ENCODE peak calls at places on chromosomes 13 and 19, in five cellular contexts. S, Y, X, K and J are unnamed samples.
A peak's percentile ranks its signal among the peaks of the same experiment; 100 is the strongest.

GRCh38 chr13:49443327-49443688 is 556 bp downstream of the CAB39L start:
- DNase-seq in S (no peak), Y (no peak), X (no peak), K (peak; percentile 40), J (no peak)

GRCh38 chr19:18421371-18421959 is 2.3 kb downstream of the SSBP4 start:
- DNase-seq in S (no peak), Y (no peak), X (no peak), K (no peak), J (no peak)

GRCh38 chr19:38736413-38737280 is 7.6 kb downstream of the CAPN12 start:
- DNase-seq in S (peak; percentile 72), Y (peak; percentile 36), X (peak; percentile 99), K (no peak), J (peak; percentile 73)

GRCh38 chr13:95033890-95034289 is 267.4 kb downstream of the ABCC4 start:
- DNase-seq in S (no peak), Y (no peak), X (no peak), K (no peak), J (no peak)

GRCh38 chr13:59963827-59964226 is 199.9 kb downstream of the DIAPH3 start:
- DNase-seq in S (no peak), Y (no peak), X (no peak), K (no peak), J (no peak)

GRCh38 chr19:18357442-18358264 is 17.3 kb downstream of the PGPEP1 start:
- DNase-seq in S (no peak), Y (no peak), X (no peak), K (peak; percentile 65), J (no peak)

GRCh38 chr13:40502236-40502635 is 164.2 kb downstream of the FOXO1 start:
- DNase-seq in S (no peak), Y (no peak), X (no peak), K (no peak), J (no peak)

GRCh38 chr13:20825476-20825875 is 51.7 kb upstream of the EEF1AKMT1 start:
- DNase-seq in S (no peak), Y (no peak), X (no peak), K (no peak), J (no peak)

GRCh38 chr19:7442423-7442822 is 46.4 kb downstream of the PEX11G start:
- DNase-seq in S (no peak), Y (no peak), X (no peak), K (no peak), J (no peak)

GRCh38 chr13:91406619-91407018 is 8.2 kb downstream of the GPC5 start:
- DNase-seq in S (no peak), Y (peak; percentile 31), X (peak; percentile 86), K (peak; percentile 79), J (no peak)

GRCh38 chr13:72384879-72385278 is 342.6 kb downstream of the MZT1 start:
- DNase-seq in S (no peak), Y (no peak), X (no peak), K (peak; percentile 44), J (no peak)

GRCh38 chr19:17686027-17686511 is 2.1 kb downstream of the UNC13A start:
- DNase-seq in S (no peak), Y (no peak), X (peak; percentile 53), K (no peak), J (no peak)

DNA sequence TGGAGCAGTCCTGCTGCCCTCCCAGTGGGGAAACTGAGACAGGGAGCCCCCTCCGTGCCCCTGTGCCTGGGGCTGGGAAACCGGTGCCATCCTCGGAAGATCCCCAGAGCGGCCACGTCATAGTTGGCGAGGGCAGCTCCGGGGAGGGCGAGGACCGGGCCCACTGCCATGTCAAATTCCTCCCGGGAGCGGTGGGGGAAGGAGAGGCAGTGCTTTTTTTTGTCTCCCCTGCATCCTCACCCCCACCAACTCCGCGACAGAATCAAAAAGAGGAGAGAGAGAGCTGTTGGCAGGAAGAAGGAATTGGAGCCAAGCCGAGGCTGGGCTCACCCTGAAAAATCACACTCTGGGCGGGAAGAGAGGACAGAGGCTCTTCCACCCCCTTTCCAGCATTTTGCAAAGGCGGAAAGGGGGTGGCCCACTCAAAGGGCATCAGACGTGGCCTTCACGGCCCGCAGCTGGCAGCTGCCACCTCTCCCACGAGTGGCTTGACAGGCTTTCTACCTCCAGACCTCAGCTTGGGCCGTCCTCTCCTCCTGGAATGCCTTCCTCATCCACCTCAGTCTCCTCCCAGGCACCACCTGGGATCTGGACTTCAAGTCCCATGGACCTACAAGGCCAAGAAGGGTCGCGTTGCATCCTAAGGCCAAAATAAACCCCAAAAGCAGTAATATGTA is 19.6 kb upstream of the NFIC start:
- DNase-seq in S (no peak), Y (no peak), X (no peak), K (no peak), J (no peak)
- TF ChIP-seq POLR2A in S (no peak), Y (no peak), X (no peak), K (no peak), J (no peak)

GRCh38 chr13:112720814-112721197 is 31.0 kb downstream of the ATP11A start:
- DNase-seq in S (no peak), Y (no peak), X (no peak), K (no peak), J (no peak)
- TF ChIP-seq TAF1 in S (no peak), Y (no peak), X (no peak), K (no peak), J (no peak)

DNA sequence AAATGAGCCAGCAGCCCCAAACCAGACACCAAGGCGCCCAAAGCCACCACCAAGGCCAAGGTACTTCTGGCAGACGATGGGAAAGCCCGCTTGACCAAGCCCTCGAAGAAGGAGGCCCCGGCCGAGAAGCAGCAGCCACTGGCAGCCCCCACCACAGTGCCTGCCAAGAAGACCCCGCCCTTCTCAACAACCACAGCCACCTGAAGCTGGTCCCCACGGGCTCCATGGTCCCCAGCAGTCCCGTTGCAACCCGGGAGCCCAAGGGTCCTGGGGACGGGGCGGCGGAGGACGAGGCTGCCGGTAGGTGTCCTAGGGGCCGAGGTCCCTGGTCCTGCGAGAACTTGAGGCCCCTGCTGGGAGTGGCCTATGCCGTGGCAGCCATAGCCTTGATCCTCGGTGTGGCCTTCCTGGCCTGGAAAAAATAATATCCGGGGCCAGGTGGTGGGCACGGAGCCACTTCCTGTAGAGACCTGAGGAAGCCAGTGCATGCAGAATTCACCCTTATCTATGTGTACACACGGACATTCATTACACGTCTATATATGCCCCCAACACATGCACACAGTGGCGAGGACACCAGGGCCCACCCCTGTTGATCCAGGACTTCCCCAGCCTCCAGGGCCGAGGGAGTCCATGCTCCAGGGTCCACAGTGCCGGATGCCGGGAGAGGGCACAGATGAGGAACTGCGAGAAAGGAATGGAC is 13.8 kb downstream of the C1QTNF9 start:
- DNase-seq in S (no peak), Y (no peak), X (no peak), K (no peak), J (no peak)
- TF ChIP-seq POLR2AphosphoS5 in S (no peak), Y (no peak), X (no peak), K (no peak), J (no peak)

DNA sequence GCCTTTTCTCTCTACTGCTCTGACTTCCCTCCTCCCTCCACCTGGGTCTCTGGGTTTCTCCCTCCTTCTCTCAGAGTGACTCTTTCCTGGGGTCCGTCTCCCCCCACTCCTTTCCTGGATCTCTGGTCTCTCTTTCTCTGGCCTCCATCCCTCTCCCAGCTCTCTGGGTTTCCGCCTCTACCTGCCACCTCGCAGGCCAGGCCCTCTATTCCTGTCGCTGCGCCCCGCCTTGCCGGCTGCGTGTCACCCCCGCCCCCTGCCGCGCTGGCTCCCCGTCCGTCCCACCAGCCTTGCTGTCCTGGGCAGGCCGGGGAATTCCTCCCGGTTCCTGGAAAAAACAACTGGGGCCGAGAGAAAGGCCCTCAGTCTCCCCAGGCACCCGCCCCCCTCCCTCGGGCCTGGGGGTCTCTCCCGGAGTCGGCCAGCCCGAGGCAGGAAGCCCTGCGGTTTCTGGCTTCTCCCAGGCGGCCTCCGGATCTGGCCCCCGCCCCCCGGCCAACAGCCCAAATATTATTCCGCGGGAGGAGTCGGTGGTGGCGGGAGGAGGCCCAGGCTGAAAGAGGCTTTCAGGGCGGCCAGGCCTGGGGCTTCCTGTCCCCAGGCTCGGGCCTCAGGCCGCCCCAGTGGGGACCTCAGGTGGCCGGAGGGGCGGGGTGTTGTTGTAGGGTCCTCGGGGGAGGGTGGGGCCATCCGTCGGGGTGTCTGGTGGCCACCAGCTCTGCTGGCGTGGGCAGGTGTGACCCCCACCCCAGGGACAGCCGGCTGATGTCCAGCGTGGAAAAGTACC is 9.3 kb downstream of the IRF2BP1 start:
- DNase-seq in S (peak; percentile 56), Y (no peak), X (peak; percentile 78), K (peak; percentile 77), J (peak; percentile 64)
- TF ChIP-seq POLR2A in S (peak; percentile 33), Y (no peak), X (peak; percentile 68), K (peak; percentile 56), J (no peak)